ENCODE peak calls at places on chromosomes 11 and 22, in nine cellular contexts. Y is endodermal cell; A is AG08395; W is fibroblast of pulmonary artery; Q is substantia nigra; D is immature natural killer cell; U is activated CD8-positive, alpha-beta memory T cell treated with anti-CD3 and anti-CD28 coated beads, Interleukin-2, amount 50 U/mL, for 4 hours; Z is dorsolateral prefrontal cortex; O is pancreas. J is an unnamed sample.
A peak's percentile ranks its signal among the peaks of the same experiment; 100 is the strongest.

GRCh38 chr22:39288135-39288898 is 31.1 kb downstream of the RPL3 start:
- DNase-seq in Q (no peak), O (peak; percentile 58), Y (no peak), Z (no peak), U (no peak), W (no peak), A (no peak), D (no peak), J (no peak)

GRCh38 chr22:44383071-44383575 is 70.4 kb upstream of the SHISAL1 start:
- DNase-seq in Z (no peak), D (no peak), U (no peak), A (no peak), O (no peak), W (no peak), Q (no peak), Y (no peak), J (no peak)

GRCh38 chr11:93485983-93486382 is 57.2 kb downstream of the SMCO4 start:
- DNase-seq in Y (no peak), D (no peak), A (no peak), Q (no peak), O (no peak), Z (no peak), U (no peak), W (no peak), J (no peak)

GRCh38 chr11:86551286-86551685 is 121.1 kb downstream of the ME3 start:
- DNase-seq in Z (no peak), A (peak; percentile 81), Q (no peak), O (no peak), W (peak; percentile 97), D (peak; percentile 26), Y (no peak), U (no peak), J (no peak)

GRCh38 chr11:19698493-19699292 is 13.9 kb upstream of the NAV2 start:
- DNase-seq in Z (no peak), O (no peak), D (no peak), U (no peak), Y (no peak), A (peak; percentile 72), Q (no peak), W (peak; percentile 70), J (no peak)

GRCh38 chr22:32480238-32480637 is 5.6 kb downstream of the FBXO7 start:
- DNase-seq in Z (no peak), U (no peak), W (no peak), A (no peak), Y (no peak), D (no peak), Q (no peak), O (no peak), J (no peak)

GRCh38 chr11:20087118-20087521 is 73.2 kb downstream of the DBX1 start:
- DNase-seq in Q (no peak), A (peak; percentile 36), U (no peak), W (peak; percentile 24), O (no peak), D (no peak), Z (no peak), Y (peak; percentile 16), J (no peak)

GRCh38 chr22:36052505-36052941 is 23.9 kb upstream of the RBFOX2 start:
- DNase-seq in O (no peak), Z (no peak), W (peak; percentile 38), Y (peak; percentile 48), D (no peak), A (peak; percentile 73), U (no peak), Q (no peak), J (no peak)

GRCh38 chr11:5689551-5689983 is at the start of gene TRIM22:
- DNase-seq in A (peak; percentile 65), D (peak; percentile 70), Y (peak; percentile 60), Q (no peak), W (peak; percentile 80), U (peak; percentile 32), O (no peak), Z (no peak), J (no peak)

GRCh38 chr11:116892374-116892773 is 55.0 kb upstream of the APOA1 start:
- DNase-seq in W (no peak), D (no peak), O (no peak), U (no peak), A (no peak), Z (no peak), Y (no peak), Q (no peak), J (no peak)

GRCh38 chr11:73288873-73289707 is 17.0 kb downstream of the P2RY6 start:
- DNase-seq in U (peak; percentile 45), D (peak; percentile 54), Q (peak; percentile 73), Z (peak; percentile 78), W (peak; percentile 77), O (no peak), A (peak; percentile 88), Y (peak; percentile 92), J (peak; percentile 82)

GRCh38 chr22:32947581-32947980 is 110.6 kb downstream of the SYN3 start:
- DNase-seq in Q (no peak), D (no peak), Y (no peak), A (no peak), W (no peak), U (no peak), O (no peak), Z (no peak), J (no peak)

GRCh38 chr11:20112291-20113146 is 47.8 kb downstream of the DBX1 start:
- DNase-seq in D (no peak), O (peak; percentile 76), Y (peak; percentile 75), W (peak; percentile 94), Q (peak; percentile 65), A (peak; percentile 93), Z (peak; percentile 82), U (no peak), J (no peak)

GRCh38 chr11:117089685-117090084 is 8.5 kb downstream of the SIK3 start:
- DNase-seq in W (no peak), Z (no peak), Q (no peak), D (no peak), O (no peak), Y (no peak), U (no peak), A (no peak), J (no peak)

GRCh38 chr11:7977251-7977917 is 9.8 kb upstream of the EIF3F start:
- DNase-seq in A (peak; percentile 62), Q (no peak), D (no peak), W (peak; percentile 77), U (no peak), O (no peak), Y (no peak), Z (no peak), J (no peak)

GRCh38 chr11:120883404-120884135 is 140.3 kb upstream of the TBCEL start:
- DNase-seq in Q (no peak), D (no peak), A (peak; percentile 78), U (no peak), Z (peak; percentile 44), Y (peak; percentile 85), O (no peak), W (peak; percentile 56), J (no peak)

GRCh38 chr11:44957051-44957515 is 6.4 kb upstream of the TP53I11 start:
- DNase-seq in W (no peak), Z (no peak), Q (no peak), U (no peak), D (no peak), A (no peak), Y (peak; percentile 82), O (no peak), J (no peak)

J was measured in HuH-7.